ENCODE peak calls at places on chromosomes 3 and 15, in five cellular contexts. U is body of pancreas, V is sigmoid colon, R is Peyer's patch, Z is tibial nerve. K is an unnamed sample.

GRCh38 chr15:59611277-59612260 is at the start of gene GCNT3:
- DNase-seq in V (no peak), U (peak; percentile 23), Z (no peak), R (peak; percentile 75), K (no peak)

GRCh38 chr3:127005864-127006500 is 23.1 kb downstream of the PLXNA1 start:
- DNase-seq in R (no peak), Z (no peak), V (no peak), U (no peak), K (no peak)

GRCh38 chr3:54578417-54578816 is 349.4 kb downstream of the LRTM1 start:
- DNase-seq in R (no peak), U (no peak), Z (no peak), V (no peak), K (no peak)

GRCh38 chr3:106717178-106717780 is 660.0 kb upstream of the CCDC54 start:
- DNase-seq in R (no peak), Z (no peak), U (no peak), V (no peak), K (no peak)

GRCh38 chr3:84904819-84905555 is 53.8 kb upstream of the CADM2 start:
- DNase-seq in Z (no peak), R (no peak), V (no peak), U (no peak), K (no peak)

GRCh38 chr3:58938057-58938456 is 111.8 kb downstream of the CFAP20DC start:
- DNase-seq in Z (no peak), U (no peak), R (no peak), V (no peak), K (no peak)

GRCh38 chr3:29950232-29950631 is 656.2 kb upstream of the TGFBR2 start:
- DNase-seq in R (no peak), V (no peak), Z (no peak), U (no peak), K (no peak)

GRCh38 chr15:52071570-52071969 is 41.0 kb downstream of the BCL2L10 start:
- DNase-seq in U (peak; percentile 69), Z (no peak), R (peak; percentile 81), V (no peak), K (no peak)

GRCh38 chr3:34859741-34860140 is 779.6 kb upstream of the ARPP21 start:
- DNase-seq in R (no peak), U (no peak), Z (no peak), V (no peak), K (no peak)

GRCh38 chr3:82790307-82791097 is 1029.1 kb upstream of the GBE1 start:
- DNase-seq in V (no peak), R (no peak), Z (no peak), U (no peak), K (no peak)

GRCh38 chr3:152281032-152281713 is 12.4 kb downstream of the MBNL1 start:
- DNase-seq in Z (no peak), V (no peak), R (no peak), U (no peak), K (no peak)

GRCh38 chr3:101066776-101067175 is 73.6 kb upstream of the ABI3BP start:
- DNase-seq in V (no peak), R (no peak), Z (no peak), U (no peak), K (no peak)

GRCh38 chr15:96177279-96177678 is 153.2 kb upstream of the NR2F2 start:
- DNase-seq in R (no peak), V (no peak), U (no peak), Z (no peak), K (no peak)

GRCh38 chr15:89936793-89937265 is 24.1 kb upstream of the ARPIN start:
- DNase-seq in U (no peak), R (no peak), Z (no peak), V (no peak), K (no peak)

GRCh38 chr3:64345351-64345750 is 120.1 kb upstream of the PRICKLE2 start:
- DNase-seq in R (no peak), U (peak; percentile 38), V (peak; percentile 69), Z (no peak), K (peak; percentile 45)

GRCh38 chr3:196735751-196736150 is 3.9 kb upstream of the PAK2 start:
- DNase-seq in U (no peak), Z (no peak), R (no peak), V (no peak), K (no peak)

GRCh38 chr3:45224824-45225464 is 1.1 kb downstream of the TMEM158 start:
- DNase-seq in Z (peak; percentile 47), V (peak; percentile 82), R (peak; percentile 67), U (peak; percentile 71), K (peak; percentile 89)
- TF ChIP-seq POLR2A in Z (no peak), V (no peak), R (no peak), U (no peak), K (no peak)

GRCh38 chr15:65857718-65858402 is 11.4 kb upstream of the RAB11A start:
- DNase-seq in U (no peak), Z (no peak), R (no peak), V (no peak), K (no peak)

GRCh38 chr15:65862682-65863081 is 6.6 kb upstream of the RAB11A start:
- DNase-seq in R (peak; percentile 67), V (no peak), Z (no peak), U (peak; percentile 27), K (peak; percentile 65)

GRCh38 chr15:65851981-65852380 is 17.3 kb upstream of the RAB11A start:
- DNase-seq in U (no peak), R (peak; percentile 22), V (no peak), Z (no peak), K (no peak)

DNA sequence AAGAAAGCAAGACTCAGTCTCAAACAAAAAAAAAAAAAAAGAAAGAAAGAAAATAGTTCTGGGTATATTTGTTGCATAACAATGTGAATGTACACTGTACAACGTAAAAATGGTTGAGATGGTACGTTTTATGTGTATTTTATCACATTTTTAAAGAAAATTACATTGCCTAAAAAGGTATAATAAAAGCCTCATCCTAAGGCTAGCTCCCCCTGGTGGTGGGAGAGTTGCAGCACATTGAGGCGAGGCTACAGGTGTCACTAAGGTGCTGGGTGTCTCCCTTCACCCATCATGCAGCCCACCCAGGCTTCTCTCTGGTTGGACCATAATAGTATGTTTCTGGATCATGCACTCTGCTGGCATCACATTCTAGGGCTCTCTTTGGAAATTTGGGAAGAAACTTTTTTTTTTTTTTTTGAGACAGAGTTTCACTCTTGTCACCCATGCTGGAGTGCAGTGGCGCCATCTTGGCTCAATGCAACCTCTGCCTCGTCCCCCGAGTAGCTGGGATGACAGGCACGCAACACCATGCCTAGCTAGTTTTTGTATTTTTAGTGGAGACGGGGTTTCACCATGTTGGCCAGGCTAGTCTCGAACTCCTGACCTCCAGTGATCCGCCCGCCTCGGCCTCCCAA is 12.4 kb upstream of the RAB11A start:
- DNase-seq in V (peak; percentile 80), R (peak; percentile 94), U (peak; percentile 76), Z (peak; percentile 53), K (peak; percentile 82)
- TF ChIP-seq CTCF in V (peak; percentile 43), R (peak; percentile 79), U (peak; percentile 57), Z (peak; percentile 58), K (peak; percentile 87)

GRCh38 chr15:74732846-74733245 is 7.5 kb upstream of the CYP1A1 start:
- DNase-seq in V (no peak), Z (no peak), R (no peak), U (no peak), K (no peak)
- H3K27me3 ChIP-seq in V (peaks cover 23% of the 10 kb centered on the region), Z (no peaks in the 10 kb centered on the region), R (no peaks in the 10 kb centered on the region), U (no peaks in the 10 kb centered on the region), K (no peaks in the 10 kb centered on the region)

GRCh38 chr3:173395073-173395411 is 2.5 kb upstream of the NLGN1 start:
- DNase-seq in Z (no peak), U (peak; percentile 33), R (no peak), V (no peak), K (no peak)

GRCh38 chr3:173397161-173398110 is at the start of gene NLGN1:
- DNase-seq in R (peak; percentile 53), V (peak; percentile 86), Z (peak; percentile 49), U (peak; percentile 55), K (peak; percentile 80)

GRCh38 chr3:173396191-173397041 is 1.1 kb upstream of the NLGN1 start:
- DNase-seq in V (no peak), R (no peak), U (no peak), Z (no peak), K (peak; percentile 48)

GRCh38 chr3:173398111-173398479 is 551 bp downstream of the NLGN1 start:
- DNase-seq in Z (no peak), V (no peak), R (no peak), U (no peak), K (no peak)

GRCh38 chr3:173395412-173396181 is 1.9 kb upstream of the NLGN1 start:
- DNase-seq in R (peak; percentile 72), U (peak; percentile 74), Z (peak; percentile 72), V (peak; percentile 95), K (peak; percentile 88)
- TF ChIP-seq POLR2A in R (no peak), U (peak; percentile 25), Z (peak; percentile 81), V (peak; percentile 68), K (no peak)

GRCh38 chr3:42189746-42190145 is 76.2 kb downstream of the CCK start:
- DNase-seq in Z (no peak), R (peak; percentile 10), V (no peak), U (no peak), K (peak; percentile 44)

GRCh38 chr3:42192334-42193200 is 73.4 kb downstream of the CCK start:
- DNase-seq in R (no peak), V (no peak), Z (no peak), U (no peak), K (no peak)

GRCh38 chr3:42189071-42189470 is 76.9 kb downstream of the CCK start:
- DNase-seq in V (peak; percentile 38), R (peak; percentile 72), U (no peak), Z (no peak), K (no peak)

GRCh38 chr3:42191443-42191747 is 74.6 kb downstream of the CCK start:
- DNase-seq in Z (no peak), V (no peak), R (no peak), U (no peak), K (no peak)

DNA sequence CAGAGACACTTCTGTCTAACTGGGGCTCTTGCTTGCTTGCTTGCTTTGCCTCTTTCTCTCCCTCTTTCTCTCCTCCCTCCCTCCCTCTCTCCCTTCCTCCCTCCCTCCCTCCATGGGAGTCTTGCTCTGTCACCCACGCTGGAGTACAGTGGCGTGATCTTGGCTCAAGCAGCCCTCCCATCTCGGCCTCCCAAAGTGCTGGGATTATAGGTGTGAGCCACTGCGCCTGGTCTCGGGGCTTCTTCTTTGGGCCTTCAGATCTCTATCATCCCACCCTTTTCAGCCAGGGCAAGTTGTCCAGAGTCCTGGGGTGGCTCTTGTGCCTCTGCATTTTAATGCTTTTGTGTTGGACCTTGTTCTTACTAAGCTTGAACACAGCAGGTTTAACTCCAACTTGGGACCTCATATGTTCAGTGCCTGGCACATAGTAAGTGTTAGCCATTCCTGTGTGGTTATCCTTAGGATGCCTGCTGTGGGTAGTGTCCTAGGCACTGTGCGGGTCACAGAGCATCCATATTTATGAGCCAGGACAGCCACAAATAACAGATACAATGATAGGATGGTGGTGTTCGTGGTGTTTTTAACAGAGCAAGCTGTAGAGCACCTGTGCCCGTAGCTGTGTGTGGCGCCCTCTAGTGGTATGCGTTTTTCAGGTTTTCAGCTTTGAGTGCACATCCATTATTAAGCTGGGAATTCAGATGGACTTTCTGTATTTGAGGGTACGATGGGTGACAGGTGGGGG is 75.1 kb downstream of the CCK start:
- DNase-seq in V (peak; percentile 77), R (peak; percentile 89), Z (peak; percentile 58), U (peak; percentile 72), K (peak; percentile 85)
- TF ChIP-seq CTCF in V (peak; percentile 17), R (peak; percentile 90), Z (peak; percentile 84), U (peak; percentile 77), K (peak; percentile 75)

K was measured in testis.